ENCODE peak calls at places on chromosomes 11 and 22, in six cellular contexts. Y, U, R, X, W and G are unnamed samples.
A peak's percentile ranks its signal among the peaks of the same experiment; 100 is the strongest.

GRCh38 chr11:2398664-2399355 is 1.7 kb upstream of the TSSC4 start:
- DNase-seq in W (no peak), R (no peak), Y (no peak), X (no peak), U (no peak), G (no peak)

GRCh38 chr11:23865341-23865975 is 631.4 kb upstream of the LUZP2 start:
- DNase-seq in Y (no peak), W (no peak), X (no peak), R (no peak), U (no peak), G (no peak)

GRCh38 chr11:86548278-86548917 is 124.0 kb downstream of the ME3 start:
- DNase-seq in X (no peak), U (no peak), W (no peak), Y (no peak), R (no peak), G (no peak)

GRCh38 chr11:64034411-64034811 is 1.3 kb upstream of the FLRT1 start:
- DNase-seq in R (no peak), X (no peak), Y (peak; percentile 66), U (no peak), W (no peak), G (peak; percentile 58)

GRCh38 chr11:113574586-113574985 is 99.4 kb upstream of the DRD2 start:
- DNase-seq in U (no peak), R (no peak), W (no peak), X (no peak), Y (no peak), G (no peak)

GRCh38 chr11:103380031-103380430 is 270.8 kb downstream of the DYNC2H1 start:
- DNase-seq in X (no peak), R (no peak), U (no peak), W (no peak), Y (no peak), G (no peak)

GRCh38 chr22:39501644-39502108 is 414 bp upstream of the MIEF1 start:
- DNase-seq in Y (no peak), R (no peak), U (no peak), X (no peak), W (no peak), G (no peak)

GRCh38 chr11:1197886-1198765 is 24.7 kb upstream of the MUC5B start:
- DNase-seq in X (no peak), U (no peak), Y (peak; percentile 52), W (peak; percentile 14), R (no peak), G (no peak)

GRCh38 chr22:46588279-46589140 is 31.7 kb upstream of the GRAMD4 start:
- DNase-seq in R (no peak), X (no peak), W (no peak), U (no peak), Y (no peak), G (no peak)

GRCh38 chr11:44894217-44894617 is 56.5 kb downstream of the TP53I11 start:
- DNase-seq in U (no peak), R (peak; percentile 54), W (peak; percentile 57), X (peak; percentile 43), Y (peak; percentile 89), G (peak; percentile 93)

GRCh38 chr11:64892411-64892831 is 14.0 kb upstream of the EHD1 start:
- DNase-seq in Y (no peak), X (no peak), W (no peak), R (no peak), U (no peak), G (no peak)

GRCh38 chr11:68583047-68583446 is 101.3 kb upstream of the GAL start:
- DNase-seq in W (no peak), X (no peak), U (no peak), Y (no peak), R (peak; percentile 51), G (no peak)

GRCh38 chr11:126362879-126363655 is 7.6 kb downstream of the ST3GAL4 start:
- DNase-seq in U (no peak), R (no peak), W (no peak), X (no peak), Y (no peak), G (no peak)

GRCh38 chr11:67396587-67397398 is 4.9 kb downstream of the PPP1CA start:
- DNase-seq in Y (no peak), X (no peak), W (no peak), R (no peak), U (no peak), G (no peak)

GRCh38 chr22:49867303-49868250 is 13.9 kb downstream of the ZBED4 start:
- DNase-seq in X (no peak), R (no peak), W (no peak), Y (no peak), U (no peak), G (no peak)

GRCh38 chr22:39265143-39265542 is 20.4 kb upstream of the PDGFB start:
- DNase-seq in U (no peak), W (no peak), Y (no peak), X (no peak), R (no peak), G (no peak)

GRCh38 chr11:100827934-100828661 is 141.0 kb downstream of the ARHGAP42 start:
- DNase-seq in R (peak; percentile 66), X (no peak), W (no peak), Y (no peak), U (peak; percentile 48), G (no peak)

GRCh38 chr11:83241291-83241946 is 44.7 kb downstream of the CCDC90B start:
- DNase-seq in R (peak; percentile 70), W (no peak), X (no peak), Y (peak; percentile 57), U (peak; percentile 60), G (peak; percentile 57)

GRCh38 chr22:45450931-45451651 is 37.6 kb downstream of the RIBC2 start:
- DNase-seq in W (no peak), Y (no peak), U (no peak), X (no peak), R (no peak), G (no peak)

GRCh38 chr22:50686794-50687193 is 14.2 kb downstream of the SHANK3 start:
- DNase-seq in W (peak; percentile 2), R (no peak), X (no peak), Y (no peak), U (no peak), G (no peak)

GRCh38 chr11:15308840-15309239 is 194.1 kb downstream of the INSC start:
- DNase-seq in W (no peak), U (no peak), X (no peak), R (no peak), Y (no peak), G (no peak)

GRCh38 chr22:19737846-19738663 is 14.7 kb downstream of the GP1BB start:
- DNase-seq in Y (no peak), U (no peak), W (no peak), X (no peak), R (no peak), G (no peak)

GRCh38 chr11:116951762-116952161 is 114.3 kb upstream of the APOA1 start:
- DNase-seq in X (no peak), W (no peak), Y (no peak), R (no peak), U (no peak), G (no peak)

GRCh38 chr11:5712507-5712906 is 22.9 kb downstream of the TRIM22 start:
- DNase-seq in X (no peak), W (no peak), R (peak; percentile 28), Y (no peak), U (no peak), G (no peak)